ENCODE peak calls at places on chromosome X, in four cellular contexts. One of them, this sample, is unnamed.

GRCh38 chrX:70916754-70917153 is 8.2 kb upstream of the TEX11 start:
- DNase-seq in BE2C: no peak
- DNase-seq in dorsolateral prefrontal cortex: no peak
- DNase-seq in endothelial cell: no peak
- DNase-seq in this sample: no peak

GRCh38 chrX:48948589-48948988 is 8.8 kb downstream of the OTUD5 start:
- DNase-seq in BE2C: no peak
- DNase-seq in dorsolateral prefrontal cortex: no peak
- DNase-seq in endothelial cell: no peak
- DNase-seq in this sample: no peak

GRCh38 chrX:154431321-154431720 is 2.8 kb downstream of the ATP6AP1 start:
- DNase-seq in BE2C: no peak
- DNase-seq in dorsolateral prefrontal cortex: no peak
- DNase-seq in endothelial cell: no peak
- DNase-seq in this sample: no peak

GRCh38 chrX:110420771-110421498 is 62.3 kb downstream of the RTL9 start:
- DNase-seq in BE2C: no peak
- DNase-seq in dorsolateral prefrontal cortex: peak
- DNase-seq in endothelial cell: peak
- DNase-seq in this sample: peak

GRCh38 chrX:34638116-34638515 is 19.0 kb downstream of the TMEM47 start:
- DNase-seq in BE2C: peak
- DNase-seq in dorsolateral prefrontal cortex: no peak
- DNase-seq in endothelial cell: peak
- DNase-seq in this sample: peak

GRCh38 chrX:46713672-46714487 is 45.0 kb downstream of the SLC9A7 start:
- DNase-seq in BE2C: no peak
- DNase-seq in dorsolateral prefrontal cortex: no peak
- DNase-seq in endothelial cell: no peak
- DNase-seq in this sample: no peak

GRCh38 chrX:23292979-23293651 is 41.5 kb upstream of the PTCHD1 start:
- DNase-seq in BE2C: peak
- DNase-seq in dorsolateral prefrontal cortex: peak
- DNase-seq in endothelial cell: no peak
- DNase-seq in this sample: no peak

GRCh38 chrX:27890611-27891010 is 82.8 kb downstream of the MAGEB10 start:
- DNase-seq in BE2C: no peak
- DNase-seq in dorsolateral prefrontal cortex: no peak
- DNase-seq in endothelial cell: no peak
- DNase-seq in this sample: no peak

GRCh38 chrX:24012266-24012665 is 14.7 kb downstream of the KLHL15 start:
- DNase-seq in BE2C: no peak
- DNase-seq in dorsolateral prefrontal cortex: no peak
- DNase-seq in endothelial cell: no peak
- DNase-seq in this sample: no peak

GRCh38 chrX:74338852-74339251 is 34.9 kb downstream of the ZCCHC13 start:
- DNase-seq in BE2C: no peak
- DNase-seq in dorsolateral prefrontal cortex: no peak
- DNase-seq in endothelial cell: no peak
- DNase-seq in this sample: no peak

GRCh38 chrX:97372006-97372766 is 488.5 kb downstream of the RPA4 start:
- DNase-seq in BE2C: no peak
- DNase-seq in dorsolateral prefrontal cortex: no peak
- DNase-seq in endothelial cell: no peak
- DNase-seq in this sample: no peak

GRCh38 chrX:129772796-129773431 is 6.8 kb upstream of the SASH3 start:
- DNase-seq in BE2C: no peak
- DNase-seq in dorsolateral prefrontal cortex: no peak
- DNase-seq in endothelial cell: no peak
- DNase-seq in this sample: no peak

GRCh38 chrX:136457303-136457917 is 30.3 kb upstream of the BRS3 start:
- DNase-seq in BE2C: no peak
- DNase-seq in dorsolateral prefrontal cortex: no peak
- DNase-seq in endothelial cell: no peak
- DNase-seq in this sample: no peak

GRCh38 chrX:51894697-51895336 is 1.4 kb downstream of the MAGED1 start:
- DNase-seq in BE2C: peak
- DNase-seq in dorsolateral prefrontal cortex: peak
- DNase-seq in endothelial cell: peak
- DNase-seq in this sample: no peak

GRCh38 chrX:40326186-40326965 is 228.6 kb upstream of the BCOR start:
- DNase-seq in BE2C: no peak
- DNase-seq in dorsolateral prefrontal cortex: no peak
- DNase-seq in endothelial cell: no peak
- DNase-seq in this sample: no peak

GRCh38 chrX:104315555-104315954 is 60.8 kb upstream of the ESX1 start:
- DNase-seq in BE2C: no peak
- DNase-seq in dorsolateral prefrontal cortex: no peak
- DNase-seq in endothelial cell: no peak
- DNase-seq in this sample: no peak

GRCh38 chrX:134909258-134909657 is 81.5 kb upstream of the SMIM10 start:
- DNase-seq in BE2C: no peak
- DNase-seq in dorsolateral prefrontal cortex: no peak
- DNase-seq in endothelial cell: no peak
- DNase-seq in this sample: no peak

GRCh38 chrX:134911348-134911747 is 79.4 kb upstream of the SMIM10 start:
- DNase-seq in BE2C: no peak
- DNase-seq in dorsolateral prefrontal cortex: no peak
- DNase-seq in endothelial cell: no peak
- DNase-seq in this sample: no peak

GRCh38 chrX:134907302-134907701 is 83.5 kb upstream of the SMIM10 start:
- DNase-seq in BE2C: no peak
- DNase-seq in dorsolateral prefrontal cortex: no peak
- DNase-seq in endothelial cell: no peak
- DNase-seq in this sample: no peak

DNA sequence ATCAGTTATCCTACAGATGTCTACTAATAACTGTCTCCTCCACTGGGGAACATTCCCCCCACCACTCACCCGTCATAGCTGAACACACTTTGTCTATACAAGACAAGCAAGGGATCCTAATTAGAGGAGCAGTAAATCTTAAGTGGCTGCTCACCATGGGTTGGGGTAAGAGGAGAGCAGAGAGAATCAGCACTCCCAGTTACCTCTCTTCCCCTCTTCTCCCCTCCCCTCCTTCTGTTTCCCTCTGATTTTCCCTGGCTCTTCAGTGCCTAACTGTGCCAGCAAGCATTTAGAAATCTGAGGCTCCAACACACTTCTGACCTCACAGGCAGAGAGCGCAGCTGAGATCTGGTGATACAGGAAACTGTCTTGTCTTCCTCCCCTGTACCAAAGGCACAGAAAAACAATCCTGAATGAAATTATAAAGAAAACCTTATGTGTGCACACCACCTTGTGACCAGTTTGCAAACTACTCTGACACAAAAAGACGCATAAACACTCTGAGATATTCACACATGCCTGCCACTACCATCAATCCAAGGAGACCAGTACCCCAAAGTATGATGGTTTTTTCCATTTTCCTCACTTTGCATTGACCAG is 82.5 kb upstream of the SMIM10 start:
- DNase-seq in BE2C: peak
- DNase-seq in dorsolateral prefrontal cortex: no peak
- DNase-seq in endothelial cell: no peak
- DNase-seq in this sample: no peak
- TF ChIP-seq CTCF in BE2C: peak
- TF ChIP-seq CTCF in dorsolateral prefrontal cortex: peak
- TF ChIP-seq CTCF in endothelial cell: no peak
- TF ChIP-seq CTCF in this sample: peak

GRCh38 chrX:79270401-79270800 is 96.7 kb downstream of the ITM2A start:
- DNase-seq in BE2C: peak
- DNase-seq in dorsolateral prefrontal cortex: no peak
- DNase-seq in endothelial cell: peak
- DNase-seq in this sample: no peak
- TF ChIP-seq CTCF in BE2C: peak
- TF ChIP-seq CTCF in dorsolateral prefrontal cortex: peak
- TF ChIP-seq CTCF in endothelial cell: no peak
- TF ChIP-seq CTCF in this sample: peak

DNA sequence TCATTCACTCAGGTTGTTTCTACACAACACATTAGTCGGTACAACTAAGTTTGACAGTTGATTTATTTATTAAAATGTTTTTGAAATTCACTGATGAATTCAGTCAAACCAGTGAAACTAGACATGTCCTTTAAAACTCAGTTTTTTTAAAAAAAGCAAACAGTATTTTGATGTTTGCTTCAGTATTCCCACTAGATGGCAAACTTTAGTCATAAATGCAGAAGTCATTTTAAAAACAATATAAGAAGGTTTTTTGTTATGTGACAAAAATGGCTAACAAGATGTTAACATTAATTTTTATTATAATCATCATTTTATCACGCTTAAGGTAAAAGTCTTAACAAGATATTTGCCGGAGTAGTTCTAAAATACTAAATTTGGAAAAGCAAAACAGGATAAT is 1337.8 kb upstream of the DIAPH2 start:
- DNase-seq in BE2C: no peak
- DNase-seq in dorsolateral prefrontal cortex: no peak
- DNase-seq in endothelial cell: no peak
- DNase-seq in this sample: no peak
- TF ChIP-seq CTCF in BE2C: no peak
- TF ChIP-seq CTCF in dorsolateral prefrontal cortex: peak
- TF ChIP-seq CTCF in endothelial cell: no peak
- TF ChIP-seq CTCF in this sample: peak

GRCh38 chrX:64885850-64886249 is 90.4 kb downstream of the ZC4H2 start:
- DNase-seq in BE2C: peak
- DNase-seq in dorsolateral prefrontal cortex: no peak
- DNase-seq in endothelial cell: peak
- DNase-seq in this sample: no peak
- TF ChIP-seq CTCF in BE2C: peak
- TF ChIP-seq CTCF in dorsolateral prefrontal cortex: peak
- TF ChIP-seq CTCF in endothelial cell: peak
- TF ChIP-seq CTCF in this sample: peak

GRCh38 chrX:13855689-13856425 is 39.0 kb upstream of the GPM6B start:
- DNase-seq in BE2C: no peak
- DNase-seq in dorsolateral prefrontal cortex: no peak
- DNase-seq in endothelial cell: no peak
- DNase-seq in this sample: no peak

GRCh38 chrX:13857804-13858203 is 40.9 kb upstream of the GPM6B start:
- DNase-seq in BE2C: no peak
- DNase-seq in dorsolateral prefrontal cortex: no peak
- DNase-seq in endothelial cell: no peak
- DNase-seq in this sample: no peak

GRCh38 chrX:13851996-13852695 is 35.3 kb upstream of the GPM6B start:
- DNase-seq in BE2C: no peak
- DNase-seq in dorsolateral prefrontal cortex: no peak
- DNase-seq in endothelial cell: no peak
- DNase-seq in this sample: no peak
- TF ChIP-seq CTCF in BE2C: peak
- TF ChIP-seq CTCF in dorsolateral prefrontal cortex: peak
- TF ChIP-seq CTCF in endothelial cell: no peak
- TF ChIP-seq CTCF in this sample: peak

GRCh38 chrX:12002876-12003275 is 135.4 kb upstream of the FRMPD4 start:
- DNase-seq in BE2C: no peak
- DNase-seq in dorsolateral prefrontal cortex: no peak
- DNase-seq in endothelial cell: no peak
- DNase-seq in this sample: no peak

GRCh38 chrX:11996810-11997209 is 141.5 kb upstream of the FRMPD4 start:
- DNase-seq in BE2C: no peak
- DNase-seq in dorsolateral prefrontal cortex: no peak
- DNase-seq in endothelial cell: no peak
- DNase-seq in this sample: no peak

GRCh38 chrX:11998944-11999343 is 139.3 kb upstream of the FRMPD4 start:
- DNase-seq in BE2C: no peak
- DNase-seq in dorsolateral prefrontal cortex: no peak
- DNase-seq in endothelial cell: no peak
- DNase-seq in this sample: no peak
- TF ChIP-seq CTCF in BE2C: no peak
- TF ChIP-seq CTCF in dorsolateral prefrontal cortex: no peak
- TF ChIP-seq CTCF in endothelial cell: no peak
- TF ChIP-seq CTCF in this sample: no peak

DNA sequence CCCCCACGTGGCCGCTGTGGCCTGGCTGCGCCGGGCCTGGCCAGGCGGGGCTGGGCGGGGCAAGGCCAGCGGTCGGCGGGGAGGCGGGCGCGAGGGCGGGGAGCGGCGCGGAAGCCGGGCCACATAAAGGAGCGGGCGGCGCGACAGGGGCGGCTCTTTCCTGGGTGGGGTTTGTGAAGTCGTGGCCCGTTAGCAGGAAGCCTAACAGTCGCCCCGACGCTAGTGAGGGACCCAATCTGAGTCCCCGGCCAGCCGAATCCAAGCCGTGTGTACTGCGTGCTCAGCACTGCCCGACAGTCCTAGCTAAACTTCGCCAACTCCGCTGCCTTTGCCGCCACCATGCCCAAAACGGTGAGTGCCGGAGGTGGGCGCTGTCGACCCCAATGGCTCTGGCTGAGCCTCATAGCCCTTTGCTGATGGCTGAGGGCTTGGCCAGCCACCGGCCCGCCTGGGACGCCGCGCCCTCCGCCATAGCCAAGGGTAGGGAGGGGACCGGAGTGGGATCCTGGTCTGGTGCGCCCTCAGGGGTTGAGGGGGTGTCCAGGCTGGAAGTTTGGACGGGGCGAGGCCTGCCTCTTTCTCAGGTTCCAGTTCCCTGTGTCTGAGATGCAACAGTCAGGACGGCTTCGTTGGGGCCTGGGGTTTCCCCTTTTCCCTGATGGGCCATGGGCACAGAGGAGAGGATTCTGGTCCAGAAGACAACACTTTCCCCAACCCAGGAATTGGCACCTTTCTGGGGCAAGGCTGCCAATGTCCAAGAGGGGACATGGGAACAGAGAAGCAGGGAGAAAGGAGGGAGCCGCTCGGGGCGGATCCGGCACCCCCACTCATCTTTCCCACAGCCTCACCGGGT is at the start of gene MSN:
- DNase-seq in BE2C: no peak
- DNase-seq in dorsolateral prefrontal cortex: peak
- DNase-seq in endothelial cell: peak
- DNase-seq in this sample: peak
- TF ChIP-seq CTCF in BE2C: no peak
- TF ChIP-seq CTCF in dorsolateral prefrontal cortex: no peak
- TF ChIP-seq CTCF in endothelial cell: no peak
- TF ChIP-seq CTCF in this sample: no peak

GRCh38 chrX:144566592-144566991 is 680.7 kb upstream of the SPANXN1 start:
- DNase-seq in BE2C: no peak
- DNase-seq in dorsolateral prefrontal cortex: no peak
- DNase-seq in endothelial cell: no peak
- DNase-seq in this sample: no peak
- TF ChIP-seq CTCF in BE2C: no peak
- TF ChIP-seq CTCF in dorsolateral prefrontal cortex: no peak
- TF ChIP-seq CTCF in endothelial cell: no peak
- TF ChIP-seq CTCF in this sample: no peak

GRCh38 chrX:10254746-10255145 is 98.0 kb downstream of the CLCN4 start:
- DNase-seq in BE2C: peak
- DNase-seq in dorsolateral prefrontal cortex: no peak
- DNase-seq in endothelial cell: no peak
- DNase-seq in this sample: no peak
- TF ChIP-seq CTCF in BE2C: peak
- TF ChIP-seq CTCF in dorsolateral prefrontal cortex: peak
- TF ChIP-seq CTCF in endothelial cell: no peak
- TF ChIP-seq CTCF in this sample: no peak